ENCODE peak calls at places on chromosomes 2 and 18, in seven cellular contexts. X is fibroblast of lung, S is mucosa of descending colon, D is IMR-90, U is heart right ventricle, W is heart left ventricle, Z is H9. T is an unnamed sample. For H3K4me1, the result is how much of the 10 kb centered on the place peaks cover.

GRCh38 chr2:54348672-54349071 is 92.6 kb upstream of the TSPYL6 start:
- DNase-seq in X (peak), S (peak), D (peak), U (no peak), W (peak), Z (no peak), T (no peak)

GRCh38 chr2:224957540-224958465 is 84.5 kb downstream of the DOCK10 start:
- DNase-seq in X (no peak), S (no peak), D (no peak), U (no peak), W (no peak), Z (no peak), T (no peak)

GRCh38 chr2:98465456-98466201 is 21.0 kb downstream of the INPP4A start:
- DNase-seq in X (peak), S (peak), D (peak), U (peak), W (peak), Z (no peak), T (peak)

GRCh38 chr18:52426041-52426440 is 86.0 kb downstream of the DCC start:
- DNase-seq in X (no peak), S (no peak), D (no peak), U (no peak), W (no peak), Z (no peak), T (no peak)

GRCh38 chr18:75247041-75247551 is 36.5 kb downstream of the TSHZ1 start:
- DNase-seq in X (peak), S (no peak), D (peak), U (no peak), W (no peak), Z (no peak), T (no peak)

GRCh38 chr2:151049746-151050145 is 211.9 kb downstream of the RBM43 start:
- DNase-seq in X (peak), S (no peak), D (peak), U (no peak), W (no peak), Z (no peak), T (no peak)

GRCh38 chr18:31825772-31826171 is 65.1 kb upstream of the SLC25A52 start:
- DNase-seq in X (no peak), S (no peak), D (no peak), U (no peak), W (no peak), Z (peak), T (no peak)

GRCh38 chr18:3175195-3175758 is 44.5 kb downstream of the MYOM1 start:
- DNase-seq in X (no peak), S (no peak), D (peak), U (no peak), W (no peak), Z (no peak), T (no peak)

GRCh38 chr18:48290162-48290926 is 118.8 kb downstream of the ZBTB7C start:
- DNase-seq in X (no peak), S (no peak), D (no peak), U (no peak), W (no peak), Z (no peak), T (no peak)

GRCh38 chr2:675982-676646 is 1.1 kb downstream of the TMEM18 start:
- DNase-seq in X (peak), S (peak), D (peak), U (no peak), W (peak), Z (peak), T (peak)

GRCh38 chr2:85713836-85714235 is 19.7 kb downstream of the GNLY start:
- DNase-seq in X (no peak), S (no peak), D (no peak), U (no peak), W (no peak), Z (peak), T (no peak)

GRCh38 chr2:85710687-85711577 is 16.8 kb downstream of the GNLY start:
- DNase-seq in X (peak), S (peak), D (no peak), U (peak), W (peak), Z (peak), T (no peak)

GRCh38 chr2:85712849-85713612 is 18.9 kb downstream of the GNLY start:
- DNase-seq in X (peak), S (peak), D (peak), U (peak), W (peak), Z (no peak), T (no peak)

GRCh38 chr2:85711578-85712060 is 17.5 kb downstream of the GNLY start:
- DNase-seq in X (no peak), S (no peak), D (no peak), U (no peak), W (no peak), Z (no peak), T (no peak)

GRCh38 chr2:85712261-85712660 is 18.1 kb downstream of the GNLY start:
- DNase-seq in X (no peak), S (no peak), D (no peak), U (no peak), W (peak), Z (no peak), T (no peak)
- H3K4me1 ChIP-seq in X (under half), S (under half), D (under half), U (under half), W (under half), Z (under half), T (under half)

DNA sequence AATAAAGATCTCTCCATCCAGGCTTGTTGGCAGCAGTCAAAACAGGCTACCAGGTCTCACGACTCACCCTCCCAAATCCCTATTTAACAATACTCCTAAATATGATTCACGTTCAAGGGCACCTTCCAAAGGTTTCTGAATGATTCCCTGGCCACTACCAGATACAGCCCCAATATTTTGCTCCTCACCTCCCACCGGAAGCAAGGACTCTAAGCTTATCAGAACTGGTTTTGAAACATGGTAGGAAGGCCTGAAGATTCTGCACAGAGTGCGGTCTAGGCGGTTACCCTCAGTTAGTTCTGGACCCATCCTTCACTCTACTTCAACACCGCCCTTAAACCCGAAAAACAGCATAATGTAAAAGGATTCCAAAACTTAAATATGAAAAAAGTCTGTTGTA is 5.2 kb downstream of the PPP4R1 start:
- DNase-seq in X (no peak), S (no peak), D (no peak), U (no peak), W (no peak), Z (no peak), T (no peak)
- H3K4me1 ChIP-seq in X (under half), S (under half), D (under half), U (under half), W (under half), Z (under half), T (under half)

GRCh38 chr2:20576598-20577115 is 74.2 kb downstream of the HS1BP3 start:
- DNase-seq in X (no peak), S (peak), D (no peak), U (no peak), W (peak), Z (no peak), T (peak)
- H3K4me1 ChIP-seq in X (under half), S (under half), D (under half), U (half or more), W (half or more), Z (under half), T (half or more)

DNA sequence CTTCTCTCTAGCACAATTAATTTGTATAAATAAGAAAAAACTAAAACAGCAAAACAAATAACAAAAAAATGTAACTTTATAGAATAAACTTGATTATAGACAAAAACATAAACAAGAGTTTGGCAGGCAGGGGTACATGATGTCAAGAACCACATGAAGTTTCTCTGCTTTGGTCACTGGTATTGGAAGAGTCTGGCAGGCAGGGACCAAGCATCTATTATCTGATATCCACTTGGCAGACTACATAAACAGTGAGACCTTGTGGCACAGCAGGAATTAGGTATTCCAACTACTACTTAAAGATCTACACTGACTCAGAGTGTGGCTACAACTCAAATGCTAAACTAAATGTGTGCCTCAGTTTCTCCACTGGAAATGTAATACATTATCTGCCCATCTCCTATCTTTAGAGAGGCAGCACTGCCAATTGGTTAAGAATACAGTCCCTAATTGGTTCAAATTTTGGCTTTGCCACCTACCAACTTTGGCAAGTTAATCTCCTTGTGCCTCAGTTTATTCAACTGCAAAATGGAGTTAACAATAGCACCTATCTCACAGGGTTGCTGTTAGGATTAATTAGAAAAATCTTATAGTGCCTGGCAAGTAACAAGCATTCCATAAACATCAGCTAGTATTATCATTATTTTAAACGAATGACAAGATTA is 2.7 kb downstream of the MAP4K3 start:
- DNase-seq in X (peak), S (no peak), D (peak), U (no peak), W (no peak), Z (no peak), T (no peak)
- H3K4me1 ChIP-seq in X (under half), S (under half), D (under half), U (half or more), W (half or more), Z (under half), T (under half)

T was measured in kidney.